ENCODE peak calls at places on chromosome 22, in four cellular contexts. P is AG09309, A is cardiac fibroblast, C is kidney epithelial cell. J is an unnamed sample.

GRCh38 chr22:24134090-24134846 is 47.0 kb upstream of the SUSD2 start:
- DNase-seq in P (no peak), A (no peak), C (no peak), J (no peak)

GRCh38 chr22:46373166-46373565 is 37.7 kb downstream of the TRMU start:
- DNase-seq in P (no peak), A (no peak), C (no peak), J (no peak)

GRCh38 chr22:23910496-23911190 is 16.5 kb downstream of the MIF start:
- DNase-seq in P (no peak), A (no peak), C (no peak), J (no peak)

GRCh38 chr22:27685515-27685914 is 116.0 kb downstream of the MN1 start:
- DNase-seq in P (no peak), A (no peak), C (no peak), J (no peak)

GRCh38 chr22:20028855-20029549 is 8.1 kb downstream of the TANGO2 start:
- DNase-seq in P (no peak), A (no peak), C (no peak), J (no peak)

GRCh38 chr22:18110194-18110943 is at the start of gene TUBA8:
- DNase-seq in P (no peak), A (peak; percentile 31), C (no peak), J (no peak)

GRCh38 chr22:17172172-17172833 is 13.2 kb upstream of the HDHD5 start:
- DNase-seq in P (no peak), A (no peak), C (no peak), J (no peak)

GRCh38 chr22:22556995-22557925 is 1.8 kb downstream of the PRAME start:
- DNase-seq in P (no peak), A (no peak), C (no peak), J (no peak)

GRCh38 chr22:49657974-49658550 is 169.6 kb downstream of the BRD1 start:
- DNase-seq in P (no peak), A (no peak), C (no peak), J (no peak)

GRCh38 chr22:40397436-40397835 is 27.0 kb downstream of the SGSM3 start:
- DNase-seq in P (no peak), A (peak; percentile 47), C (no peak), J (no peak)

GRCh38 chr22:17795661-17796548 is 21.6 kb upstream of the BID start:
- DNase-seq in P (no peak), A (no peak), C (no peak), J (no peak)

GRCh38 chr22:36411589-36412258 is 24.0 kb upstream of the MYH9 start:
- DNase-seq in P (no peak), A (no peak), C (no peak), J (no peak)

GRCh38 chr22:23815781-23816551 is 22.8 kb downstream of the DERL3 start:
- DNase-seq in P (no peak), A (no peak), C (no peak), J (no peak)

GRCh38 chr22:28029201-28029948 is 110.3 kb upstream of the PITPNB start:
- DNase-seq in P (no peak), A (peak; percentile 85), C (no peak), J (no peak)

GRCh38 chr22:49929553-49929979 is 11.1 kb downstream of the CRELD2 start:
- DNase-seq in P (no peak), A (peak; percentile 46), C (no peak), J (no peak)

GRCh38 chr22:31829505-31829904 is 75.7 kb downstream of the DEPDC5 start:
- DNase-seq in P (peak; percentile 73), A (peak; percentile 83), C (peak; percentile 72), J (peak; percentile 58)
- H3K4me3 ChIP-seq in P (no peak overlapping the region), A (no peak overlapping the region), C (no peak overlapping the region), J (no peak overlapping the region)

GRCh38 chr22:47921906-47922305 is 1159.5 kb downstream of the TBC1D22A start:
- DNase-seq in P (no peak), A (no peak), C (no peak), J (no peak)

GRCh38 chr22:47920380-47920959 is 1158.0 kb downstream of the TBC1D22A start:
- DNase-seq in P (no peak), A (no peak), C (no peak), J (no peak)

GRCh38 chr22:47919893-47920292 is 1157.4 kb downstream of the TBC1D22A start:
- DNase-seq in P (no peak), A (no peak), C (no peak), J (no peak)

GRCh38 chr22:47918276-47918928 is 1156.0 kb downstream of the TBC1D22A start:
- DNase-seq in P (no peak), A (no peak), C (no peak), J (no peak)

DNA sequence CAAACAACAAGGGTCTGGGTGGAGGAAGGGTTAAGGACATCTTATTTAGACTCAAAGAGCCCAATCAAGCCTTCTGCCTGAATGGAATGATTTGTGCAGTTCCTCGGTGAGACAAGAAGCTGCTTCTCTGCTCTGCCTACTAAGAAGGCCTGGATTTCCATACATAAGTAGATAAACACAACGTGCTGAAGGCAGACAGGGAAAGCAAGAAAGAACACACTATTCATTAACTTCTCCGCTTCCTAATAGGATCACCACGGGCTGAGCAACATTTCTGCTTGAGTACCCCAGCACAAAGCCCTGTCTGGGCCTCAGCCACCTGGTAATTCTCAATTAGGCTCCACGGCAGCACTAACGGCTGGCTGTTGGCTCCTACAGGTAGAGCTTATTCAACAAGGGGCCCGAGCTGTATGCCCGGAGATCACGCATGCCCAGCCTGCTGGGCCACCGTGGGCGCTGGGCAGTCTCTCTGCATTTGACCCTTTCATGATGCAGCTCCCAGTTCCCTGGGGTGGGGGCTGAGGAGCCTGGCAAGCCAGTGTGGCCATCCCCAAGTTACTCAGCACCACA is 1156.6 kb downstream of the TBC1D22A start:
- DNase-seq in P (no peak), A (no peak), C (peak; percentile 25), J (no peak)
- H3K4me3 ChIP-seq in P (no peak overlapping the region), A (no peak overlapping the region), C (no peak overlapping the region), J (no peak overlapping the region)

DNA sequence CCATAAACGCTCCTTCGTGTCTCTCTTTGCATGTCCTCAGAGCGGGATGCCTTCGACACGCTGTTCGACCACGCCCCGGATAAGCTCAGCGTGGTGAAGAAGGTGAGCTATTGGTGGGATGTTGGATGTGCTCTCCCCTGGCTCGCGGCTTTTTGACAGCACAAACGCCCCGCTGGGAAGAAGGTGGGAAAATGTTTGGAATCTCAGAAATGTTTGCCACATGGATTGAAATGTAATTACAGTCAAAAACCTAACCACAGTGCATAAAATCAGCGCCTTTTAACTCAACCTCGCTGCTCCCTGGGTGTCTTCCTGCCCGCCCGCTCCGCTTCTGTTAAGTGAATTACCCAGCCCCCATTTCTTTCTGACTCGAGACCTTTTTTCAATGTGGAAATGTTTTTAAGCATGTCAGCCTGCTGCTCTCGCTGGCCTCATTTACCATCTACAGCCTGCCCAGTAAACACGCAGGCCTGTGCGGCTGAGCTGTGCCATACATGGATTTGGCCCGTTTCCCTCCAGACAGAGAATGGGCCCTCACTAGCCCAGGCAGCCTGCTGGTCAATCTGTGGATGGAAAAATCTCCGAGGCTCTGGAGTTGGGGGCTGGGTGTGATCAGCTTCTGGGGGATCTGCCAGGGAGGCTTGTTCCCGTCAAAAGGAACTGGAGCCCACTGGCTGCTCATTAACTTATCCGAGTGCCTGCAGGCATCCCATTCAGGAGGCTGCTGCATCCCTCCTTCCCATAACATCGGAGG is 32.7 kb upstream of the PARVG start:
- DNase-seq in P (peak; percentile 31), A (peak; percentile 18), C (peak; percentile 21), J (no peak)
- H3K4me3 ChIP-seq in P (no peak overlapping the region), A (no peak overlapping the region), C (no peak overlapping the region), J (no peak overlapping the region)

GRCh38 chr22:29030618-29031235 is 30.9 kb downstream of the C22orf31 start:
- DNase-seq in P (peak; percentile 14), A (peak; percentile 82), C (peak; percentile 72), J (peak; percentile 48)
- H3K4me3 ChIP-seq in P (peak overlapping the region; percentile 50), A (peak overlapping the region; percentile 32), C (peak overlapping the region; percentile 28), J (peak overlapping the region; percentile 26)

GRCh38 chr22:37844904-37845334 is 785 bp upstream of the ANKRD54 start:
- DNase-seq in P (no peak), A (no peak), C (no peak), J (no peak)
- H3K4me3 ChIP-seq in P (peak overlapping the region; percentile 64), A (peak overlapping the region; percentile 71), C (peak overlapping the region; percentile 79), J (peak overlapping the region; percentile 67)

GRCh38 chr22:30287626-30288413 is 1.5 kb downstream of the CASTOR1 start:
- DNase-seq in P (peak; percentile 83), A (peak; percentile 97), C (no peak), J (peak; percentile 79)
- H3K4me3 ChIP-seq in P (no peak overlapping the region), A (peak overlapping the region; percentile 68), C (peak overlapping the region; percentile 69), J (peak overlapping the region; percentile 92)

GRCh38 chr22:39309881-39310714 is 9.3 kb downstream of the RPL3 start:
- DNase-seq in P (no peak), A (peak; percentile 59), C (no peak), J (no peak)

GRCh38 chr22:39311592-39312400 is 7.6 kb downstream of the RPL3 start:
- DNase-seq in P (no peak), A (peak; percentile 20), C (no peak), J (no peak)

GRCh38 chr22:39306456-39307361 is 12.7 kb downstream of the RPL3 start:
- DNase-seq in P (no peak), A (peak; percentile 23), C (no peak), J (no peak)

GRCh38 chr22:39308614-39309363 is 10.6 kb downstream of the RPL3 start:
- DNase-seq in P (peak; percentile 88), A (peak; percentile 93), C (no peak), J (peak; percentile 83)

DNA sequence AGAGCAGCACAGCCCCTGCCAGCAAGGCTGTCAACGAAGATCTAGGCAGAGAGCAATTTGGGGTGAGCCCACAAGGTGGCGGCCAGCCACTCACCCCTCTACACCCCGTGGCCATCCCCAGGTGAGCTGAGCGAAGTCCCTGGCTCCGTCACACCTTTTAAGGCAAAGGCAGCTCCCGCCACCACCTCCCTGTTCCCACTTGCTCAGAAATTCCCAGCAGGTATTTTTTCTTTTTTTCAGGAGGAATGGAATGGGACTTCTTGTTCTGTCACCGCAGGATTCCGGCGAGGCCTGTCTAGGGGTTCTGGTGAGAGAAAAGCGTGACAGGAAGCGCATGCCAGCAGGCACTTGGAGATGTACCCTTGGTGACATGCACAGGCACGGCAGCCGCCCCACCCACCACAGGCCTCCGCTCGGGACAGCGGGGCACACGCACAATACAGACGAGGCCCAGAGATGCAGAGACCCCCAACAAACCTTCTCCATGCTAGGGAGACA is 10.0 kb downstream of the RPL3 start:
- DNase-seq in P (no peak), A (no peak), C (no peak), J (no peak)
- H3K4me3 ChIP-seq in P (no peak overlapping the region), A (no peak overlapping the region), C (no peak overlapping the region), J (peak overlapping the region; percentile 28)

DNA sequence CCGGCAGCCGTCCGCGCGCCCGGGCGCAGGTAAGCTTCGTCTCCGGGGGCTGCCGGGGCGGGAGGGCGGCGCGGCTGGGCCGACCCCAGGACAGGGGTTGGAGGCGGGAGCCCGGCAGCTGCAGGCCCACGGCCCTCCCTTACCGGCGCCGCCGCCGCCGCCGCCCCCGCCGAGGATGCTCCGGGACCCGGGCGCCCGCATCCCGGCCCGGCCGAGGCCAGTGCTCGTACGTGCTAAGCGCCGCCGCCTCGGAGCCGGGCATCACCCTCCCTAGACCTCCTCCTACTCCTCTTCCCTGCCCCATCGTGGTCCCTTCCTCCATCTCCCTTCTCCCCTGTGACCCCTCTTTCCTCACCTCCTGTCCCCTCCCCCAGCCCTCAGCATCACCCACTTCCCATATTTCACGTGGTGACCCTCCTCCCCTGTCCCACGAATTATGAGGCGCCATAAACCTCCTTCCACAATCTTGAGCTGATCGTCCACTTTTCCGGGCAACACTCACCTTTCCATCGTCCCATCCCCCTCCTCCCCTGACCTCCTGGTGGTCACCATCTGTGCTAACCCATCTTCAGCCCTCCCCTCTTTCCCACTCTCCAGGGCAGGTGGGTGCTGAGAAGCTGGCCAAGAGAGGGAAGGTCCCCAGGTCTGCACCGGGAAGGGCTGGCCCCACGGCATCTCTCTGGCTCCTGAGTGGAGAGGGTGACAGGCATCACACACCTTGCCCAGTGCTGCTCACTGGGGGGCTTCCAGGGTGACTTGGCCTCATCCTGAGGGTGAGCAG is 588 bp downstream of the ASPHD2 start:
- DNase-seq in P (no peak), A (no peak), C (no peak), J (no peak)
- H3K4me3 ChIP-seq in P (peak overlapping the region; percentile 48), A (peak overlapping the region; percentile 61), C (peak overlapping the region; percentile 53), J (peak overlapping the region; percentile 48)

J was measured in skeletal muscle cell.